ENCODE peak calls at places on chromosome 10, in four cellular contexts. J, F, M and L are unnamed samples.

GRCh38 chr10:133359554-133359971 is 1.7 kb upstream of the FUOM start:
- DNase-seq in J (peak; percentile 86), M (no peak), F (no peak), L (no peak)

GRCh38 chr10:125141860-125142484 is 18.4 kb downstream of the CTBP2 start:
- DNase-seq in J (no peak), F (no peak), M (no peak), L (peak; percentile 60)

GRCh38 chr10:92972066-92972870 is 88.3 kb upstream of the CYP26C1 start:
- DNase-seq in M (no peak), F (peak; percentile 87), J (peak; percentile 67), L (no peak)

GRCh38 chr10:86711957-86712708 is 43.8 kb downstream of the LDB3 start:
- DNase-seq in J (no peak), M (peak; percentile 63), F (peak; percentile 48), L (peak; percentile 57)

GRCh38 chr10:122044045-122044661 is 55.2 kb downstream of the TACC2 start:
- DNase-seq in M (no peak), F (peak; percentile 42), J (peak; percentile 58), L (peak; percentile 30)

GRCh38 chr10:79116363-79116762 is 47.6 kb downstream of the ZMIZ1 start:
- DNase-seq in J (no peak), F (no peak), M (no peak), L (no peak)

GRCh38 chr10:1573334-1573969 is 163.9 kb downstream of the ADARB2 start:
- DNase-seq in J (no peak), M (no peak), F (no peak), L (peak; percentile 26)

GRCh38 chr10:100561005-100561404 is 25.3 kb downstream of the HIF1AN start:
- DNase-seq in F (no peak), M (no peak), J (no peak), L (no peak)

GRCh38 chr10:35194906-35195305 is 68.3 kb downstream of the CREM start:
- DNase-seq in J (peak; percentile 38), F (peak; percentile 61), M (no peak), L (no peak)

GRCh38 chr10:62025134-62025794 is 123.8 kb downstream of the ARID5B start:
- DNase-seq in J (no peak), F (no peak), M (no peak), L (no peak)

GRCh38 chr10:1199897-1200721 is 143.9 kb downstream of the WDR37 start:
- DNase-seq in J (no peak), M (peak; percentile 35), F (no peak), L (peak; percentile 33)

GRCh38 chr10:72096115-72097000 is 8.0 kb upstream of the SPOCK2 start:
- DNase-seq in J (peak; percentile 67), M (no peak), F (peak; percentile 80), L (no peak)

GRCh38 chr10:61896854-61897661 is 4.4 kb upstream of the ARID5B start:
- DNase-seq in M (peak; percentile 83), F (peak; percentile 82), J (peak; percentile 75), L (peak; percentile 31)

GRCh38 chr10:26879744-26880143 is 19.0 kb upstream of the ABI1 start:
- DNase-seq in J (no peak), M (no peak), F (no peak), L (no peak)

GRCh38 chr10:11225935-11226334 is 208.3 kb downstream of the CELF2 start:
- DNase-seq in F (no peak), M (no peak), J (no peak), L (no peak)

GRCh38 chr10:4710858-4711257 is 115.1 kb upstream of the AKR1E2 start:
- DNase-seq in F (no peak), J (no peak), M (no peak), L (no peak)

GRCh38 chr10:26367771-26368170 is 70.4 kb upstream of the APBB1IP start:
- DNase-seq in J (peak; percentile 85), M (peak; percentile 63), F (peak; percentile 1), L (no peak)

GRCh38 chr10:127999801-128000200 is 92.9 kb downstream of the PTPRE start:
- DNase-seq in J (no peak), F (no peak), M (no peak), L (no peak)

GRCh38 chr10:132687893-132688579 is 97.9 kb downstream of the NKX6-2 start:
- DNase-seq in M (peak; percentile 21), F (no peak), J (no peak), L (no peak)

GRCh38 chr10:69957516-69958231 is 95.0 kb upstream of the MACROH2A2 start:
- DNase-seq in F (no peak), M (peak; percentile 14), J (no peak), L (no peak)

GRCh38 chr10:14554091-14554842 is 220.4 kb downstream of the FAM107B start:
- DNase-seq in J (peak; percentile 41), F (peak; percentile 35), M (no peak), L (no peak)

GRCh38 chr10:91352760-91353159 is 57.4 kb upstream of the HECTD2 start:
- DNase-seq in F (no peak), M (no peak), J (no peak), L (no peak)

GRCh38 chr10:91354166-91354565 is 56.0 kb upstream of the HECTD2 start:
- DNase-seq in J (no peak), M (no peak), F (no peak), L (no peak)

GRCh38 chr10:91360434-91360833 is 49.7 kb upstream of the HECTD2 start:
- DNase-seq in M (no peak), F (no peak), J (no peak), L (no peak)

GRCh38 chr10:91354686-91355085 is 55.5 kb upstream of the HECTD2 start:
- DNase-seq in F (no peak), J (no peak), M (no peak), L (no peak)

GRCh38 chr10:91357497-91357896 is 52.6 kb upstream of the HECTD2 start:
- DNase-seq in F (no peak), J (no peak), M (no peak), L (no peak)
- TF ChIP-seq CTCF in F (no peak), J (no peak), M (no peak), L (no peak)

GRCh38 chr10:43491855-43492254 is 54.9 kb downstream of the ZNF487 start:
- DNase-seq in J (no peak), M (no peak), F (no peak), L (no peak)
- TF ChIP-seq CTCF in J (no peak), M (no peak), F (no peak), L (no peak)

GRCh38 chr10:45399113-45399512 is 25.1 kb downstream of the ALOX5 start:
- DNase-seq in M (no peak), F (no peak), J (no peak), L (no peak)

GRCh38 chr10:45407542-45407941 is 33.5 kb downstream of the ALOX5 start:
- DNase-seq in F (no peak), J (no peak), M (no peak), L (no peak)

GRCh38 chr10:45404770-45405120 is 30.7 kb downstream of the ALOX5 start:
- DNase-seq in F (no peak), J (no peak), M (no peak), L (no peak)

GRCh38 chr10:45404087-45404769 is 30.2 kb downstream of the ALOX5 start:
- DNase-seq in J (no peak), M (no peak), F (peak; percentile 8), L (no peak)

GRCh38 chr10:45403151-45403550 is 29.1 kb downstream of the ALOX5 start:
- DNase-seq in J (no peak), M (no peak), F (peak; percentile 4), L (no peak)
- TF ChIP-seq CTCF in J (no peak), M (no peak), F (no peak), L (no peak)

DNA sequence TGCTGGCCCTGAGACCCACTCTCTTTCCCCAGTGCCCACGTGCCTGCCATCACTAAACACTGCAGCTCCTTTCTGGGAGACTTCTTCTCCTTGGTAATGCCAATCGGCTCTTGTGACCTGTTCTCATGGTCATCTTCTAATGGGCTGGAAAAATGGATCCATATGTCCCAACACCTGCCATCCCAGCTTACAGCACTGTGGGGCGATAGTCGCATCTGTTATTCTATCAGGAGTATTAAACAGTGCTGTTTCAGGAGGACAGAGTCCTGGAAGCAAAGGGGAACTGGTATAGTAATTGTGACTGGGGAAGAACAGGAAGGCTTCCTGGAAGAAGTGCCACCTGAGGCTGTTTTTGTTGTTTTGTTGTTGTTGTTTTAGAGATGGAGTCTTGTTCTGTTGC is 411.2 kb downstream of the GLRX3 start:
- DNase-seq in M (peak; percentile 46), F (peak; percentile 10), J (no peak), L (no peak)
- TF ChIP-seq CTCF in M (peak; percentile 61), F (peak; percentile 28), J (peak; percentile 24), L (no peak)

GRCh38 chr10:25036381-25036780 is 20.0 kb downstream of the THNSL1 start:
- DNase-seq in M (no peak), J (no peak), F (no peak), L (no peak)
- TF ChIP-seq CTCF in M (no peak), J (no peak), F (no peak), L (no peak)